ENCODE peak calls at places on chromosomes 2 and 18, in eight cellular contexts. Z, F, R, W, H, T, O and V are unnamed samples.

GRCh38 chr2:72940361-72940760 is 23.0 kb downstream of the EMX1 start:
- DNase-seq in Z (no peak), F (no peak), R (no peak), W (no peak), H (no peak), T (no peak), O (no peak), V (no peak)

GRCh38 chr2:239550336-239550735 is 149.5 kb upstream of the HDAC4 start:
- DNase-seq in Z (no peak), F (no peak), R (no peak), W (no peak), H (no peak), T (no peak), O (no peak), V (no peak)

GRCh38 chr2:2839393-2840096 is 508.5 kb upstream of the MYT1L start:
- DNase-seq in Z (no peak), F (no peak), R (no peak), W (peak), H (no peak), T (no peak), O (no peak), V (no peak)

GRCh38 chr18:79927597-79928562 is 23.6 kb downstream of the SLC66A2 start:
- DNase-seq in Z (no peak), F (no peak), R (no peak), W (no peak), H (no peak), T (no peak), O (no peak), V (no peak)

GRCh38 chr18:48956378-48956777 is 5.6 kb upstream of the SMAD7 start:
- DNase-seq in Z (no peak), F (peak), R (no peak), W (no peak), H (no peak), T (no peak), O (peak), V (no peak)

GRCh38 chr2:84888401-84889276 is 7.8 kb upstream of the TRABD2A start:
- DNase-seq in Z (no peak), F (no peak), R (no peak), W (no peak), H (no peak), T (no peak), O (peak), V (peak)

GRCh38 chr2:98134138-98134537 is 47.2 kb downstream of the VWA3B start:
- DNase-seq in Z (no peak), F (no peak), R (no peak), W (no peak), H (no peak), T (no peak), O (no peak), V (no peak)

GRCh38 chr2:17962874-17963273 is 84.4 kb downstream of the KCNS3 start:
- DNase-seq in Z (no peak), F (no peak), R (no peak), W (no peak), H (no peak), T (no peak), O (no peak), V (peak)

GRCh38 chr2:12440731-12441130 is 276.0 kb upstream of the TRIB2 start:
- DNase-seq in Z (no peak), F (no peak), R (no peak), W (no peak), H (peak), T (no peak), O (no peak), V (no peak)

GRCh38 chr2:18651842-18652774 is 62.7 kb upstream of the NT5C1B start:
- DNase-seq in Z (no peak), F (peak), R (no peak), W (no peak), H (no peak), T (peak), O (no peak), V (no peak)

GRCh38 chr2:127382836-127383235 is 4.9 kb downstream of the MAP3K2 start:
- DNase-seq in Z (no peak), F (no peak), R (no peak), W (peak), H (no peak), T (no peak), O (no peak), V (no peak)

GRCh38 chr2:45938649-45939511 is 287.4 kb downstream of the PRKCE start:
- DNase-seq in Z (no peak), F (peak), R (peak), W (peak), H (peak), T (peak), O (peak), V (peak)

GRCh38 chr2:31192396-31193065 is 24.8 kb downstream of the CAPN14 start:
- DNase-seq in Z (no peak), F (no peak), R (no peak), W (no peak), H (no peak), T (no peak), O (no peak), V (no peak)

GRCh38 chr2:204871246-204871953 is 326.1 kb downstream of the PARD3B start:
- DNase-seq in Z (no peak), F (peak), R (peak), W (peak), H (peak), T (peak), O (peak), V (peak)

GRCh38 chr2:144237845-144238637 is 281.9 kb downstream of the ZEB2 start:
- DNase-seq in Z (no peak), F (no peak), R (no peak), W (peak), H (peak), T (no peak), O (no peak), V (no peak)

GRCh38 chr2:26177122-26177521 is 4.2 kb downstream of the GAREM2 start:
- DNase-seq in Z (no peak), F (no peak), R (no peak), W (no peak), H (no peak), T (no peak), O (no peak), V (no peak)

GRCh38 chr2:177178797-177179196 is 33.8 kb upstream of the HNRNPA3 start:
- DNase-seq in Z (no peak), F (no peak), R (no peak), W (no peak), H (no peak), T (no peak), O (no peak), V (no peak)

GRCh38 chr18:23186781-23187180 is 51.5 kb downstream of the CABLES1 start:
- DNase-seq in Z (no peak), F (no peak), R (no peak), W (no peak), H (no peak), T (no peak), O (no peak), V (no peak)

GRCh38 chr2:152407204-152407721 is 72.3 kb downstream of the FMNL2 start:
- DNase-seq in Z (peak), F (peak), R (peak), W (no peak), H (no peak), T (no peak), O (no peak), V (peak)

GRCh38 chr2:19799881-19800780 is 101.7 kb downstream of the TTC32 start:
- DNase-seq in Z (no peak), F (no peak), R (no peak), W (no peak), H (no peak), T (no peak), O (no peak), V (peak)

GRCh38 chr18:36330435-36331049 is 33.0 kb downstream of the FHOD3 start:
- DNase-seq in Z (no peak), F (no peak), R (no peak), W (no peak), H (no peak), T (no peak), O (no peak), V (no peak)

GRCh38 chr2:167732251-167732788 is 515.1 kb downstream of the STK39 start:
- DNase-seq in Z (no peak), F (no peak), R (no peak), W (no peak), H (no peak), T (no peak), O (no peak), V (no peak)